ENCODE peak calls at places on chromosomes 11 and 22, in four cellular contexts. G is coronary artery, I is astrocyte, U is pancreas. Z is an unnamed sample.

GRCh38 chr22:42396621-42397331 is 35.4 kb downstream of the NFAM1 start:
- DNase-seq in G (no peak), I (no peak), U (peak; percentile 50), Z (no peak)

GRCh38 chr11:44842219-44842618 is 108.5 kb downstream of the TP53I11 start:
- DNase-seq in G (no peak), I (peak; percentile 95), U (no peak), Z (peak; percentile 78)

GRCh38 chr22:27591060-27591459 is 210.5 kb downstream of the MN1 start:
- DNase-seq in G (no peak), I (no peak), U (no peak), Z (no peak)

GRCh38 chr11:795638-796564 is 2.2 kb downstream of the SLC25A22 start:
- DNase-seq in G (peak; percentile 92), I (peak; percentile 61), U (peak; percentile 89), Z (peak; percentile 75)

GRCh38 chr11:9601041-9601875 is 27.8 kb downstream of the WEE1 start:
- DNase-seq in G (no peak), I (no peak), U (no peak), Z (peak; percentile 95)

GRCh38 chr11:106133529-106133928 is 56.1 kb downstream of the AASDHPPT start:
- DNase-seq in G (no peak), I (no peak), U (no peak), Z (no peak)

GRCh38 chr11:62241095-62241494 is 944 bp upstream of the SCGB1D2 start:
- DNase-seq in G (no peak), I (no peak), U (no peak), Z (no peak)

GRCh38 chr11:78940500-78941225 is 366.0 kb upstream of the NARS2 start:
- DNase-seq in G (no peak), I (no peak), U (no peak), Z (no peak)

GRCh38 chr11:100515087-100515486 is 172.0 kb upstream of the ARHGAP42 start:
- DNase-seq in G (no peak), I (peak; percentile 30), U (no peak), Z (peak; percentile 30)

DNA sequence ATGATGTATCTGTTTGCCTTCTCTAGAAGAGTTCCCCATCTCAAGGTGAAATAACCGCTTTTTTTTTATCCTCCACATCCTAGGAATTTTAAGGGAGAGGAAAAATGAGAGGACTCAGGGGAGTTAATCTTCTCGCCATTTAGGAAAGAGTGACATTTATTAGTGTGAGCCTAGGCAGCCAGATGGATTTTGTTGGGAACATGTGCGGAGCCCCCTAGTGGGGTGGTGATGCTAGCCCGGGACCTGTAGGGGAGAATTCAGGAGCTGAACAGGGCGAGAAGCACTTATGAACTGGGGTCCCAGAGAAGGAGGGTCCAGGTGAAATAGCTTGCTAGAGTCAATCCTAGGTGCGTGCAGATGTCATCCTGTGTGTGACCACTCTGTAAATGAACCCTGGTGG is 10.7 kb downstream of the IL17RA start:
- DNase-seq in G (no peak), I (no peak), U (no peak), Z (no peak)
- TF ChIP-seq CTCF in G (no peak), I (peak; percentile 19), U (no peak), Z (peak; percentile 71)

GRCh38 chr11:66818231-66818955 is 24.8 kb upstream of the RCE1 start:
- DNase-seq in G (no peak), I (peak; percentile 60), U (no peak), Z (no peak)
- H3K27ac ChIP-seq in G (no peak overlapping the region), I (no peak overlapping the region), U (no peak overlapping the region), Z (no peak overlapping the region)

GRCh38 chr11:70433526-70433925 is 35.2 kb downstream of the CTTN start:
- DNase-seq in G (no peak), I (no peak), U (no peak), Z (no peak)
- TF ChIP-seq CTCF in G (no peak), I (no peak), U (no peak), Z (no peak)

DNA sequence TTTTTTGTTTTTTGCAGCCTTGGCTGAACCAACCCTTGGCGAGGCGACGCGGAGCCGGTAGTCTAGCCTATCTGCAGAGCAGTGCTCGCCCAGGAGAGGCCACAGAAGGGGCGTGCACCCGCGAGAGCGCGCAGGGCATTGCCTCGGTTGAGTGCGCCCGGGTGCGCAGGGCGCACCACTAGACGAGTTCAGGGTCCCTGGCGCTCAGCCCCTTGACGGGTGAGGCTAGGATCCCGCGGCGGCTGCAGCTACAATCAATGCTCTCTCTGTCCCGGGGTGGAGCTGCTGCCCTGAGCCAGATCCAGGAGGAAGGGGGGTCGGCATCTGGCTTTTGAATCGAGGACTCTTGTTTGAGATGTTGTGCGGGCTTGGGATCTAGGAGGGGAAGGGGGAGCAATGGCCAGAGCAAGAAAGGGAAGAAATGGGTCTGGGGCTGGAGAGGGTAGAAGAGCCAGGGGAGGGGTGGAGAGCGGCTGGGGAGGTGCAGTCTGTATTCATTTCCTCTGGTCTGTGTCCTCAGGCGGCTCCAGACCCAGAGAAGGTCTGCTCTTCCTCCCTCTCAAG is 949 bp downstream of the THY1 start:
- DNase-seq in G (no peak), I (no peak), U (no peak), Z (no peak)
- H3K27ac ChIP-seq in G (no peak overlapping the region), I (peak overlapping the region; percentile 52), U (no peak overlapping the region), Z (no peak overlapping the region)

GRCh38 chr11:96706761-96707160 is 316.9 kb downstream of the JRKL start:
- DNase-seq in G (no peak), I (no peak), U (no peak), Z (no peak)

GRCh38 chr11:96707273-96707672 is 317.5 kb downstream of the JRKL start:
- DNase-seq in G (no peak), I (no peak), U (no peak), Z (no peak)

GRCh38 chr11:96708469-96708868 is 318.7 kb downstream of the JRKL start:
- DNase-seq in G (no peak), I (no peak), U (no peak), Z (no peak)

GRCh38 chr11:96704847-96705246 is 315.0 kb downstream of the JRKL start:
- DNase-seq in G (no peak), I (no peak), U (no peak), Z (no peak)
- TF ChIP-seq CTCF in G (no peak), I (no peak), U (no peak), Z (peak; percentile 3)

GRCh38 chr22:24290459-24290858 is 19.8 kb downstream of the SPECC1L start:
- DNase-seq in G (no peak), I (peak; percentile 36), U (no peak), Z (no peak)

GRCh38 chr22:24289781-24290181 is 19.1 kb downstream of the SPECC1L start:
- DNase-seq in G (no peak), I (peak; percentile 48), U (no peak), Z (no peak)

GRCh38 chr22:24289138-24289537 is 18.5 kb downstream of the SPECC1L start:
- DNase-seq in G (no peak), I (peak; percentile 94), U (no peak), Z (peak; percentile 56)

DNA sequence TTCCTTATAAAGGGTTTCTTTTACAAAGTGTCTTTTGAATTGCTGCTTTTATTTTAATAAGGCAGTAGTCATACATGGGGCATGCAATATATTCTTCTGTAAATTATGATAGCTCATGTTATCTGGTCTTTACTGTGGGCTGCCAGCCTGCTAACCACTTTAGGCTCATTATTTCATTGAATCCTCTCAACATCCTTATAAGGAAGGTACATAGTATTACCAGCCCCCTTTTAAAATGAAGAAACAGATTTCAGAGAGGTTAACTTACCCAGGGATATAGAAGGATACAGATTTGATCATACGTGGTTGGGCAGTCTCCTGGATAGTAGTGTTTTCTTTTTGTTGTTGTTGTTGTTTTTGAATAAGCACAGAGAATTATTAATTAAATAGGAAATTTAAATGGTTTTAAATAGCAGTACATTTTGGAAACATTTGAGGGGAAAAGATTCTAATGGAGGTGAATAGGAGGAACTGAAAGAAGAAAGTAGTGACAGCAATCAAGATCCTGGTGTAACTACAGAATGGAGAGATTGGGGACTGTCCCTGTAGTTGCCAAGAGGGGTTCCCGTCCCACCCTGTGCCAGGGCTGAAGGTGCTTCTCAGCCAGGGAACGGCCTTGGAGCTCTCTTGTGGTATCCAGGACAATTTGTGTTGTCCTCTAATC is 21.0 kb downstream of the SPECC1L start:
- DNase-seq in G (no peak), I (no peak), U (no peak), Z (no peak)
- H3K27ac ChIP-seq in G (peak overlapping the region; percentile 52), I (no peak overlapping the region), U (no peak overlapping the region), Z (no peak overlapping the region)

GRCh38 chr11:35454362-35454761 is 35.0 kb upstream of the SLC1A2 start:
- DNase-seq in G (no peak), I (no peak), U (no peak), Z (no peak)
- TF ChIP-seq CTCF in G (no peak), I (no peak), U (no peak), Z (no peak)